ENCODE peak calls at places on chromosomes 7 and 10, in seven cellular contexts. M, D, A, I, U, Q and J are unnamed samples.
A peak's percentile ranks its signal among the peaks of the same experiment; 100 is the strongest.

GRCh38 chr7:139059905-139060304 is 24.1 kb upstream of the ZC3HAV1L start:
- DNase-seq in M (no peak), D (no peak), A (no peak), I (no peak), U (no peak), Q (no peak), J (no peak)

GRCh38 chr10:86900955-86901354 is 56.5 kb downstream of the MMRN2 start:
- DNase-seq in M (peak; percentile 92), D (no peak), A (peak; percentile 84), I (no peak), U (peak; percentile 57), Q (peak; percentile 61), J (no peak)

GRCh38 chr7:50333266-50333665 is 28.8 kb downstream of the IKZF1 start:
- DNase-seq in M (no peak), D (peak; percentile 78), A (no peak), I (peak; percentile 27), U (no peak), Q (no peak), J (no peak)

GRCh38 chr10:110498982-110499795 is 1.5 kb downstream of the DUSP5 start:
- DNase-seq in M (peak; percentile 44), D (peak; percentile 78), A (no peak), I (peak; percentile 77), U (no peak), Q (peak; percentile 42), J (peak; percentile 67)

GRCh38 chr10:50510517-50511473 is 113.0 kb downstream of the SGMS1 start:
- DNase-seq in M (no peak), D (no peak), A (no peak), I (no peak), U (no peak), Q (no peak), J (no peak)

GRCh38 chr10:97713828-97714400 is 384 bp downstream of the MARVELD1 start:
- DNase-seq in M (peak; percentile 75), D (peak; percentile 89), A (peak; percentile 80), I (peak; percentile 71), U (peak; percentile 73), Q (peak; percentile 88), J (peak; percentile 74)

GRCh38 chr7:156503195-156503594 is 137.4 kb upstream of the RNF32 start:
- DNase-seq in M (no peak), D (no peak), A (no peak), I (peak; percentile 24), U (no peak), Q (no peak), J (no peak)

GRCh38 chr7:92763636-92764423 is 72.5 kb downstream of the CDK6 start:
- DNase-seq in M (peak; percentile 57), D (no peak), A (no peak), I (peak; percentile 96), U (no peak), Q (peak; percentile 76), J (peak; percentile 98)

GRCh38 chr7:105559926-105560325 is 21.4 kb downstream of the EFCAB10 start:
- DNase-seq in M (no peak), D (no peak), A (no peak), I (no peak), U (no peak), Q (no peak), J (no peak)
- H3K36me3 ChIP-seq in M (peaks cover 57% of the 10 kb centered on the region), D (peaks cover 100% of the 10 kb centered on the region), A (peaks cover 44% of the 10 kb centered on the region), I (peaks cover 13% of the 10 kb centered on the region), U (no peaks in the 10 kb centered on the region), Q (no peaks in the 10 kb centered on the region), J (peaks cover 3% of the 10 kb centered on the region)

DNA sequence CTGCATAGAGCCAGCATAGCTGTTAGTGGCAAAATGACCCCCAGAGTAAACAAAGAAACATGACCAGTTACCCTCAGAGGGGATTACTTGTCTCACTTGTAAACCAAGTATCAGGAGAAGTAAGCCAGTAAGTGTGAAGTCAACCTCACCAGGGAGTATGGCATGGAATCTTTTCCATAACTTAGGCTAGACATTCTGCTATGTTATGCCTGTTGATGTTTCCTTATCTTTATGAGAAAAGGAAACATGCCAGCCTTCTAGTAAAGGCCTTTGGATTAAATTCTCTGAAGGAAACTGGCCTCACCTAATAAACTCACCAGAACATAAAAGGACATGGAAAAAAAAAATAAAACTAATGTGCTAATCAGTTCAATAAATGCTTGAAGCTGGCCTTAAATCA is 87.7 kb downstream of the SEM1 start:
- DNase-seq in M (no peak), D (no peak), A (no peak), I (no peak), U (no peak), Q (no peak), J (no peak)
- H3K36me3 ChIP-seq in M (no peaks in the 10 kb centered on the region), D (no peaks in the 10 kb centered on the region), A (no peaks in the 10 kb centered on the region), I (no peaks in the 10 kb centered on the region), U (no peaks in the 10 kb centered on the region), Q (no peaks in the 10 kb centered on the region), J (no peaks in the 10 kb centered on the region)

GRCh38 chr7:107158028-107158427 is 10.8 kb upstream of the HBP1 start:
- DNase-seq in M (no peak), D (no peak), A (no peak), I (no peak), U (no peak), Q (no peak), J (no peak)
- H3K36me3 ChIP-seq in M (peaks cover 12% of the 10 kb centered on the region), D (no peaks in the 10 kb centered on the region), A (no peaks in the 10 kb centered on the region), I (peaks cover 4% of the 10 kb centered on the region), U (no peaks in the 10 kb centered on the region), Q (no peaks in the 10 kb centered on the region), J (no peaks in the 10 kb centered on the region)

DNA sequence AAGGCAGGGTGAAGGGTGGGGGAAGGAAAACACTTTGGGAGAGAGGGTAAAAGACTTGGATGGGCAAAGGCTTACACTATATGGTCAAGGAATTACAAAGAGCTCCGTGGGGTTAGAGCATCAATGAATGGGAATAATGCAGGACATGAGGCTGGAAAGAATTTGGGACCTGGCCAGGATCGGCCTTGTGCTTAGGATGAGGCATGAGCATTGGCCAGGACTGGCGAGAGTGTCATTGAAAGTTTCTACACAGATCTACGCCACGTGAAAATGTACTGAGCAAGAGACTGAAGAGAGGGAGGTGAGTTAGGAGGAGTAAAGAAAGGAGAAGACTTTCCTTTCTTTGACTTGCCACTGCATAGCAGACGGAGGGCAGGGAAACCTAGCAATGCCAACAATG is 142.8 kb downstream of the PTEN start:
- DNase-seq in M (no peak), D (no peak), A (no peak), I (no peak), U (no peak), Q (no peak), J (no peak)
- H3K36me3 ChIP-seq in M (no peaks in the 10 kb centered on the region), D (no peaks in the 10 kb centered on the region), A (no peaks in the 10 kb centered on the region), I (no peaks in the 10 kb centered on the region), U (no peaks in the 10 kb centered on the region), Q (no peaks in the 10 kb centered on the region), J (no peaks in the 10 kb centered on the region)

DNA sequence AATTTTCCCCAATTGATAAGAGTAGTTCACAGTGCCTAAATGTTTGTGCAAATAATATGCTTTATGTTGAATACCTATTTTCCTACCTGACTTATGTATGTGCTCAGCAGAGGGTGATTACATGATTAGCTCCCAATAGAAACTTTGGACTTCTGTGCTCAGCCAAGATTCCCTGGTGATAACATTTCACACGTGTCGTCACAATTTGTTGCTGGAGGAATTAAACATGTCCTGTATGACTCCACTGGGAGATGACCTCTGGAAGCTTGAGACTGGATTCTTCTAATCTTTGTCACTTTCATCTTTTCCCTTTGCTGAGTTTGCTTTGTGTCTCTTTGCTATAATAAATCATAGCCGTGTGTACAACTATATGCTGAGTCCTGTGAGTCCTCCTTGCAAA is 120.9 kb upstream of the LRRTM3 start:
- DNase-seq in M (no peak), D (no peak), A (no peak), I (no peak), U (no peak), Q (peak; percentile 64), J (no peak)
- H3K36me3 ChIP-seq in M (no peaks in the 10 kb centered on the region), D (no peaks in the 10 kb centered on the region), A (no peaks in the 10 kb centered on the region), I (no peaks in the 10 kb centered on the region), U (no peaks in the 10 kb centered on the region), Q (no peaks in the 10 kb centered on the region), J (no peaks in the 10 kb centered on the region)

DNA sequence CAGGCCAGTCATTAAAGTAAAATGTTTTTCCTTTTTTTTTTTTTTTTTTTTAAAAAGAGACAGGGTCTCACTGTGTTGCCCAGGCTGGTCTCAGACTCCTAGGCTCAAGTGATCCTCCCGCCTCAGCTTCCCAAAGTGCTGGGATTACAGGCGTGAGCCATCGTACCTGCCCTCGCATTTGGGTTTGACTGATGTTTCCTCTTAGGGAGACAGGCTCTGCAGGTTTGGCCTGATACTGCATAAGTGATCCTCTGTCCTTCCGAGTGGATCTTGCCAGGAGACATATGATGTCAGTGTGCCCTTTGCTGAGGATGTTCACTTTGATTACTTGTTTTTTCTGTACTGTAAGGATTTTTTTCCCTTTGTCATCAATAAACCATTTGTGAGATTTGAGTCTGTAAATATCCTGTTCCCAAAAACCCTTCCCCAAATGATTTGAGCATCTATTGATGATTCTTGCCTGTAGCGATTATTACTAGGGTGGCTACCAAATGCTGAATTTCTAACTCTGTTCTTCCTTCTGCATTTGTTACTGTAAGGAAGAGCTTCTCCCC is 19.7 kb downstream of the LIMK1 start:
- DNase-seq in M (no peak), D (no peak), A (no peak), I (no peak), U (no peak), Q (no peak), J (peak; percentile 40)
- H3K36me3 ChIP-seq in M (peaks cover 14% of the 10 kb centered on the region), D (peaks cover 100% of the 10 kb centered on the region), A (no peaks in the 10 kb centered on the region), I (peaks cover 4% of the 10 kb centered on the region), U (no peaks in the 10 kb centered on the region), Q (no peaks in the 10 kb centered on the region), J (peaks cover 27% of the 10 kb centered on the region)